ENCODE peak calls at places on chromosomes 1 and 21, in eight cellular contexts. Z, F, B, J, T, A, N and E are unnamed samples.
A peak's percentile ranks its signal among the peaks of the same experiment; 100 is the strongest.

GRCh38 chr1:27116697-27117096 is 38.2 kb downstream of the SLC9A1 start:
- DNase-seq in Z (no peak), F (no peak), J (no peak), T (no peak), A (peak; percentile 36), B (no peak), N (peak; percentile 70), E (no peak)

GRCh38 chr21:14952916-14953315 is 111.9 kb downstream of the NRIP1 start:
- DNase-seq in T (no peak), J (no peak), N (no peak), A (no peak), B (no peak), F (no peak), Z (no peak), E (no peak)

GRCh38 chr1:226061793-226062557 is 541 bp upstream of the H3-3A start:
- DNase-seq in T (no peak), N (peak; percentile 83), J (peak; percentile 77), F (peak; percentile 94), B (peak; percentile 78), Z (no peak), A (peak; percentile 66), E (no peak)

GRCh38 chr1:64669098-64669675 is 75.7 kb upstream of the RAVER2 start:
- DNase-seq in F (no peak), B (no peak), J (no peak), A (peak; percentile 33), Z (no peak), T (no peak), N (no peak), E (no peak)

GRCh38 chr1:18339161-18339560 is 141.6 kb upstream of the KLHDC7A start:
- DNase-seq in F (no peak), T (no peak), Z (no peak), B (no peak), J (no peak), N (no peak), A (no peak), E (no peak)

GRCh38 chr1:235648407-235648907 is 1.1 kb downstream of the GNG4 start:
- DNase-seq in N (peak; percentile 25), J (peak; percentile 85), Z (no peak), A (no peak), B (no peak), T (no peak), F (no peak), E (no peak)

GRCh38 chr1:110055493-110056283 is 14.8 kb downstream of the ALX3 start:
- DNase-seq in F (no peak), Z (no peak), T (no peak), A (peak; percentile 48), N (peak; percentile 82), J (no peak), B (no peak), E (no peak)

GRCh38 chr1:26696191-26696644 is 403 bp downstream of the ARID1A start:
- DNase-seq in Z (peak; percentile 60), T (peak; percentile 26), J (no peak), F (peak; percentile 76), N (no peak), A (no peak), B (no peak), E (no peak)

GRCh38 chr1:229714964-229715603 is 89.0 kb downstream of the URB2 start:
- DNase-seq in J (no peak), N (peak; percentile 58), F (no peak), A (peak; percentile 19), B (peak; percentile 24), Z (peak; percentile 43), T (peak; percentile 22), E (no peak)